ENCODE peak calls at places on chromosomes 16 and 17, in five cellular contexts. One of them, this sample, is unnamed.

GRCh38 chr16:47787695-47788094 is 326.6 kb downstream of the PHKB start:
- DNase-seq in AG04449: no peak
- DNase-seq in left lung: no peak
- DNase-seq in tibial nerve: no peak
- DNase-seq in ascending aorta: no peak
- DNase-seq in this sample: no peak

GRCh38 chr17:82050761-82051641 is 610 bp downstream of the RFNG start:
- DNase-seq in AG04449: no peak
- DNase-seq in left lung: no peak
- DNase-seq in tibial nerve: no peak
- DNase-seq in ascending aorta: no peak
- DNase-seq in this sample: no peak

GRCh38 chr17:76027159-76027839 is at the start of gene EVPL:
- DNase-seq in AG04449: no peak
- DNase-seq in left lung: peak; percentile 88
- DNase-seq in tibial nerve: no peak
- DNase-seq in ascending aorta: no peak
- DNase-seq in this sample: no peak

GRCh38 chr16:60230666-60231065 is 1496.5 kb upstream of the GOT2 start:
- DNase-seq in AG04449: no peak
- DNase-seq in left lung: no peak
- DNase-seq in tibial nerve: no peak
- DNase-seq in ascending aorta: no peak
- DNase-seq in this sample: no peak

GRCh38 chr16:69481901-69482341 is 57.5 kb downstream of the CYB5B start:
- DNase-seq in AG04449: no peak
- DNase-seq in left lung: peak; percentile 78
- DNase-seq in tibial nerve: peak; percentile 66
- DNase-seq in ascending aorta: peak; percentile 23
- DNase-seq in this sample: peak; percentile 88

GRCh38 chr17:79667746-79668145 is 56.9 kb upstream of the RBFOX3 start:
- DNase-seq in AG04449: no peak
- DNase-seq in left lung: peak; percentile 4
- DNase-seq in tibial nerve: peak; percentile 1
- DNase-seq in ascending aorta: no peak
- DNase-seq in this sample: peak; percentile 12

GRCh38 chr17:30333503-30334240 is at the start of gene TMIGD1:
- DNase-seq in AG04449: no peak
- DNase-seq in left lung: no peak
- DNase-seq in tibial nerve: no peak
- DNase-seq in ascending aorta: no peak
- DNase-seq in this sample: no peak

GRCh38 chr17:41784207-41784744 is 2.2 kb downstream of the JUP start:
- DNase-seq in AG04449: no peak
- DNase-seq in left lung: no peak
- DNase-seq in tibial nerve: no peak
- DNase-seq in ascending aorta: no peak
- DNase-seq in this sample: peak; percentile 59

GRCh38 chr17:4706121-4706520 is 2.2 kb upstream of the PELP1 start:
- DNase-seq in AG04449: no peak
- DNase-seq in left lung: no peak
- DNase-seq in tibial nerve: no peak
- DNase-seq in ascending aorta: no peak
- DNase-seq in this sample: no peak

GRCh38 chr16:87652799-87653198 is 50.5 kb downstream of the JPH3 start:
- DNase-seq in AG04449: no peak
- DNase-seq in left lung: no peak
- DNase-seq in tibial nerve: no peak
- DNase-seq in ascending aorta: no peak
- DNase-seq in this sample: no peak

GRCh38 chr16:3602320-3602653 is 9.1 kb downstream of the SLX4 start:
- DNase-seq in AG04449: no peak
- DNase-seq in left lung: peak; percentile 9
- DNase-seq in tibial nerve: no peak
- DNase-seq in ascending aorta: no peak
- DNase-seq in this sample: no peak

GRCh38 chr16:71358464-71359031 is at the start of gene CALB2:
- DNase-seq in AG04449: no peak
- DNase-seq in left lung: no peak
- DNase-seq in tibial nerve: peak; percentile 55
- DNase-seq in ascending aorta: no peak
- DNase-seq in this sample: peak; percentile 55

GRCh38 chr16:89892055-89892630 is 18.8 kb downstream of the TCF25 start:
- DNase-seq in AG04449: no peak
- DNase-seq in left lung: no peak
- DNase-seq in tibial nerve: no peak
- DNase-seq in ascending aorta: no peak
- DNase-seq in this sample: no peak

DNA sequence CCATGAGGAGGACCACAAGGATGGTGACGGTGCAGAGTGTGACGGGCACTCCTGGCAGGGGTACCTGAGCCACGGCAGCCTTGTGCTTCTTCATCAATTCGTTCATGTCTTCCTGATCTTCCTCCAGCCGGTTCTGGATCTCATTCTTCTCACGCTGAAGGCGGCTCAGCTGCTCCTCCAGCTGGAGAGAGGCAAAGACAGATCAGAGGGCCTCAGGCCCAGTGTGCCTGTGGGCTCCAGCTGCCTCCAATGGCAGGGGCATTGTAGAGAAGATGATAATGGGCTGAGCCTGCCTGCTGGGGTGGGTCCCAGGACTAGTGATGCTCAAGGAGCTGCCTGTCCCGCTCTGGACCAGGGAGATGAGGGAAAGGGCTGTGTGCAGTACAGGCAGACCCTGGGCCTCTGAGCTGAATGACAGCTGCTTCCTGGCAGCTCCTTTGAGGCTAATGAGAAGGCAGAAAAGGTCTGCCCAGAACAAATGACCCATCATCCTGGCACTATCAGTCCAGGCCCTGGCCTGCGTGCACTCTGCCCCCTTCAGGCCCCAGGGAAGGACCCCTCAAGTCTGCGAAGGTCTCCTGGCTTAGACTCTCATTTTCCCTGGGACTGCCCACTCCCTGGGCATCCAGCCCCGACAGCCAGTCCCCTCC is 47.9 kb downstream of the PIPOX start:
- DNase-seq in AG04449: no peak
- DNase-seq in left lung: no peak
- DNase-seq in tibial nerve: no peak
- DNase-seq in ascending aorta: no peak
- DNase-seq in this sample: no peak
- TF ChIP-seq CTCF in AG04449: no peak
- TF ChIP-seq CTCF in left lung: no peak
- TF ChIP-seq CTCF in tibial nerve: no peak
- TF ChIP-seq CTCF in ascending aorta: no peak
- TF ChIP-seq CTCF in this sample: no peak

DNA sequence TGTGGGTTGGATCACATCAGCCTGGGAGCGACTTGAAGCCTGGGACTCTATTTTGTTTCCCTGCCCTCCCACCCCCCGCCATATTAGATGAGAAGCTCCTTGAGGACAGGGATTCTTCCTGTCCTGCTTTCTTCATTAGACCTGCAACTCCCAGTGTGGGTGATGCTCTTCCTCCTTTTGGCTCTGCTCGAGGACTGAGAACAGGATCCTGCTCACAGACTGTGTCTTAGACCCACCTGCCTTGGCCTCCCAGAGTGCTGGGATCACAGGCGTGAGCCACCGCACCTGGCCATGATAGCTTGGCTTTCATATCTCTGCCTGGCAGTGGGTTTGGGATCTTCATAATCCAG is 21.5 kb upstream of the TNS4 start:
- DNase-seq in AG04449: no peak
- DNase-seq in left lung: peak; percentile 1
- DNase-seq in tibial nerve: no peak
- DNase-seq in ascending aorta: no peak
- DNase-seq in this sample: peak; percentile 1
- H3K4me3 ChIP-seq in AG04449: no peak overlapping the region
- H3K4me3 ChIP-seq in left lung: no peak overlapping the region
- H3K4me3 ChIP-seq in tibial nerve: no peak overlapping the region
- H3K4me3 ChIP-seq in ascending aorta: no peak overlapping the region
- H3K4me3 ChIP-seq in this sample: no peak overlapping the region

GRCh38 chr16:35195173-35195863 is 1735.9 kb downstream of the TP53TG3F start:
- DNase-seq in AG04449: no peak
- DNase-seq in left lung: no peak
- DNase-seq in tibial nerve: no peak
- DNase-seq in ascending aorta: no peak
- DNase-seq in this sample: no peak
- TF ChIP-seq CTCF in AG04449: no peak
- TF ChIP-seq CTCF in left lung: no peak
- TF ChIP-seq CTCF in tibial nerve: no peak
- TF ChIP-seq CTCF in ascending aorta: no peak
- TF ChIP-seq CTCF in this sample: no peak

DNA sequence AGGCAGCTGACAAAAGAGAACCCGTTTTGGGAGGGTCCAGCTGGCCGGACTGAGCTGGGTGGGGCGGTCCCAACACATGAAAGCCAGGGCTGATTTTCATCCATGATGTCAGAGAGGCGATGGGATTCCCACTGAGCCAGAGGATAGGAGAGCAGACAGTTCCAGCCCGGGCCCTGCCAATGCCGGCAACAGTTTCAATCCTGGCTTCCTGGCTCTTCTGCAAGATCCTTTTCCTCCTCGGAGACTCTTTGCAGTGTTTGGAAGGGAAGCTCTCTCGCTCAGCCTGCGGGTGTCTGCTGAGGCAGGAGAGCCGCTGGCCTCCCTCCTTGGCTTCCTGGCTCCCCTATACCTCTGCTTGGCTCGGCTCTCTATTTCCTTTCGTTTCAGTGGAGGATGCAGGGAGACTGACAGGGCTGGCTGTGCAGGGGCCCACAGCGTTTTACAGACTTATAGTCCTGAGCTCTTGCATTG is 145.5 kb upstream of the SOX9 start:
- DNase-seq in AG04449: no peak
- DNase-seq in left lung: peak; percentile 34
- DNase-seq in tibial nerve: peak; percentile 45
- DNase-seq in ascending aorta: no peak
- DNase-seq in this sample: peak; percentile 38
- H3K4me3 ChIP-seq in AG04449: peak overlapping the region; percentile 39
- H3K4me3 ChIP-seq in left lung: no peak overlapping the region
- H3K4me3 ChIP-seq in tibial nerve: peak overlapping the region; percentile 41
- H3K4me3 ChIP-seq in ascending aorta: peak overlapping the region; percentile 35
- H3K4me3 ChIP-seq in this sample: peak overlapping the region; percentile 40

GRCh38 chr17:67625971-67626370 is 91.8 kb upstream of the NOL11 start:
- DNase-seq in AG04449: no peak
- DNase-seq in left lung: no peak
- DNase-seq in tibial nerve: no peak
- DNase-seq in ascending aorta: no peak
- DNase-seq in this sample: no peak

GRCh38 chr17:67629963-67630320 is 87.8 kb upstream of the NOL11 start:
- DNase-seq in AG04449: peak; percentile 26
- DNase-seq in left lung: no peak
- DNase-seq in tibial nerve: no peak
- DNase-seq in ascending aorta: no peak
- DNase-seq in this sample: no peak

GRCh38 chr17:67624886-67625656 is 92.7 kb upstream of the NOL11 start:
- DNase-seq in AG04449: no peak
- DNase-seq in left lung: no peak
- DNase-seq in tibial nerve: no peak
- DNase-seq in ascending aorta: no peak
- DNase-seq in this sample: no peak

GRCh38 chr17:67623767-67624166 is 94.0 kb upstream of the NOL11 start:
- DNase-seq in AG04449: no peak
- DNase-seq in left lung: no peak
- DNase-seq in tibial nerve: no peak
- DNase-seq in ascending aorta: no peak
- DNase-seq in this sample: no peak

DNA sequence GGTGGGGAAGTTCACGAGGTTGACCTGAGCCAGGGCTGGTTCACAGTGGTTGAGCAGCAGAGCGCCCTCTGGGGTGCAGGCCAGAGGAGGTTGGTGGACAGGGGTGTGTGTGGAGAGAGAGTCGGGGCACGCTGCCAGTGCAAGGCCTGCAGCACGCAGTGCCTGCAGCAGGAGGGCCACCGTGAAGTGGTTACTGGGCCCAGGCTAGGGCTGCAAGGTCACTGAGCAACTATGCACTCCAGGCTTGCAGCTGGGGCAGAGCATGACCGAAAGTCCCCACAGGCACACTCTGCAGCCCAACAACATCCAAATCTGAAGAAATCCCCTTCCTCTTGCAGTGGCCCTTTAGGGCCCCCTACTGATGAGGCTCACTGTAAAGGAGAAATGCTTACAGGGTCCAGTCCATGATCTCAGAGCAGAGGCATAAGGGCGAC is 89.1 kb upstream of the NOL11 start:
- DNase-seq in AG04449: no peak
- DNase-seq in left lung: peak; percentile 69
- DNase-seq in tibial nerve: no peak
- DNase-seq in ascending aorta: no peak
- DNase-seq in this sample: no peak
- TF ChIP-seq CTCF in AG04449: no peak
- TF ChIP-seq CTCF in left lung: no peak
- TF ChIP-seq CTCF in tibial nerve: no peak
- TF ChIP-seq CTCF in ascending aorta: no peak
- TF ChIP-seq CTCF in this sample: no peak

GRCh38 chr17:60602871-60603270 is 2.9 kb downstream of the PPM1D start:
- DNase-seq in AG04449: no peak
- DNase-seq in left lung: no peak
- DNase-seq in tibial nerve: no peak
- DNase-seq in ascending aorta: no peak
- DNase-seq in this sample: no peak

GRCh38 chr17:60600490-60601431 is 768 bp downstream of the PPM1D start:
- DNase-seq in AG04449: no peak
- DNase-seq in left lung: peak; percentile 79
- DNase-seq in tibial nerve: peak; percentile 70
- DNase-seq in ascending aorta: peak; percentile 37
- DNase-seq in this sample: peak; percentile 67

GRCh38 chr17:60604686-60605334 is 4.8 kb downstream of the PPM1D start:
- DNase-seq in AG04449: peak; percentile 47
- DNase-seq in left lung: no peak
- DNase-seq in tibial nerve: no peak
- DNase-seq in ascending aorta: peak; percentile 24
- DNase-seq in this sample: no peak

GRCh38 chr17:60601443-60602384 is 1.7 kb downstream of the PPM1D start:
- DNase-seq in AG04449: no peak
- DNase-seq in left lung: no peak
- DNase-seq in tibial nerve: no peak
- DNase-seq in ascending aorta: no peak
- DNase-seq in this sample: peak; percentile 62

DNA sequence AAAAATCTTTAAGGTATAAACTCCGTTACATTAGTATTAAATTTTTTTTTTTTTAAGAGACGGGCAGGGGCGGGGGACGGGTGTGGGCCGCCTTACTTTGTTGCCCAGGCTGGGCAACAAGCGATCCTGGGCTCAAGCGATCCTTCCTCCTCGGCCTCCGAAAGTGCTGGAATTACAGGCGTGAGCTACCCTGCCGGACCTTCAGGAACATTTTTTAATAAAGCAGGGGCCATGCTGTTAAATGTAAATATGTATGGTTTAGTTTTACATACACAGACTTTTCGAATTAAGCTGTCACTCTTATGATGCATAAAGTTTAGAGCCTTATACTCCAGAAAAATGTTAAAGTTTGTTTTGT is 2.4 kb downstream of the PPM1D start:
- DNase-seq in AG04449: no peak
- DNase-seq in left lung: no peak
- DNase-seq in tibial nerve: no peak
- DNase-seq in ascending aorta: no peak
- DNase-seq in this sample: no peak
- H3K4me3 ChIP-seq in AG04449: peak overlapping the region; percentile 96
- H3K4me3 ChIP-seq in left lung: peak overlapping the region; percentile 88
- H3K4me3 ChIP-seq in tibial nerve: peak overlapping the region; percentile 97
- H3K4me3 ChIP-seq in ascending aorta: peak overlapping the region; percentile 73
- H3K4me3 ChIP-seq in this sample: peak overlapping the region; percentile 87

This sample was measured in uterus.